ENCODE peak calls at places on chromosomes 13 and 19, in nine cellular contexts. O is HS-27A, Y is EH, F is Panc1, I is amygdala, J is K562, V is myocyte, X is caudate nucleus, Q is EL. A is an unnamed sample.

GRCh38 chr13:91368676-91369425 is 21.4 kb downstream of the MIR17HG start:
- DNase-seq in V (peak; percentile 30), Q (no peak), O (no peak), I (no peak), Y (peak; percentile 36), X (peak; percentile 5), J (no peak), F (no peak), A (no peak)

GRCh38 chr19:18264428-18264827 is 9.8 kb downstream of the IQCN start:
- DNase-seq in O (no peak), J (no peak), I (no peak), X (no peak), F (no peak), Y (no peak), Q (no peak), V (no peak), A (no peak)

GRCh38 chr19:51796195-51796679 is 1.3 kb downstream of the FPR3 start:
- DNase-seq in I (no peak), O (no peak), V (no peak), X (no peak), J (peak; percentile 95), Y (no peak), Q (no peak), F (no peak), A (no peak)

GRCh38 chr13:33262554-33262953 is 23.0 kb downstream of the STARD13 start:
- DNase-seq in I (no peak), V (no peak), X (no peak), Q (no peak), J (no peak), Y (no peak), O (no peak), F (no peak), A (no peak)

GRCh38 chr13:100987993-100988392 is 313.4 kb upstream of the TMTC4 start:
- DNase-seq in X (peak; percentile 5), Y (peak; percentile 32), F (no peak), V (peak; percentile 52), J (no peak), Q (peak; percentile 6), O (no peak), I (peak; percentile 36), A (no peak)

GRCh38 chr19:33815410-33816340 is 19.0 kb downstream of the KCTD15 start:
- DNase-seq in J (peak; percentile 38), X (no peak), I (peak; percentile 32), O (no peak), F (no peak), V (no peak), Y (peak; percentile 56), Q (peak; percentile 32), A (no peak)

GRCh38 chr13:110161112-110161897 is 145.7 kb downstream of the COL4A1 start:
- DNase-seq in X (no peak), I (no peak), V (no peak), Q (no peak), J (no peak), Y (no peak), O (no peak), F (no peak), A (no peak)

GRCh38 chr19:1063909-1064660 is 2.9 kb upstream of the ARHGAP45 start:
- DNase-seq in I (no peak), V (no peak), F (no peak), J (peak; percentile 42), X (no peak), Q (no peak), Y (no peak), O (no peak), A (no peak)

GRCh38 chr13:107461751-107462150 is 753.6 kb downstream of the LIG4 start:
- DNase-seq in O (no peak), V (no peak), F (no peak), X (no peak), Q (no peak), I (no peak), J (no peak), Y (no peak), A (no peak)

GRCh38 chr19:46391296-46392251 is 21.8 kb downstream of the CCDC8 start:
- DNase-seq in O (no peak), Q (no peak), V (no peak), J (no peak), I (no peak), X (no peak), Y (no peak), F (no peak), A (no peak)

GRCh38 chr19:4064551-4065260 is 2.0 kb downstream of the ZBTB7A start:
- DNase-seq in J (peak; percentile 65), I (peak; percentile 70), F (no peak), Q (peak; percentile 37), Y (peak; percentile 32), O (no peak), X (peak; percentile 45), V (peak; percentile 48), A (peak; percentile 57)

GRCh38 chr19:6030214-6030507 is 52.2 kb upstream of the RANBP3 start:
- DNase-seq in F (no peak), J (no peak), O (no peak), Q (peak; percentile 85), I (no peak), X (no peak), Y (peak; percentile 77), V (no peak), A (no peak)

GRCh38 chr13:36385471-36385870 is 39.3 kb upstream of the SPART start:
- DNase-seq in I (no peak), V (no peak), Q (no peak), J (no peak), F (no peak), Y (no peak), O (no peak), X (no peak), A (no peak)

GRCh38 chr13:80666782-80667537 is 326.0 kb upstream of the SPRY2 start:
- DNase-seq in J (no peak), X (no peak), O (no peak), V (no peak), I (no peak), Q (no peak), F (no peak), Y (no peak), A (no peak)

GRCh38 chr13:113118328-113119021 is 4.1 kb upstream of the F10 start:
- DNase-seq in I (no peak), V (no peak), X (no peak), Y (no peak), Q (no peak), J (no peak), O (no peak), F (no peak), A (no peak)

GRCh38 chr13:100392709-100393630 is 195.6 kb downstream of the GGACT start:
- DNase-seq in X (no peak), J (peak; percentile 92), I (no peak), Y (peak; percentile 100), Q (peak; percentile 99), V (peak; percentile 94), O (peak; percentile 94), F (peak; percentile 94), A (peak; percentile 1)

GRCh38 chr13:28601581-28601980 is 57.3 kb upstream of the POMP start:
- DNase-seq in F (no peak), O (no peak), J (no peak), I (no peak), Q (no peak), X (no peak), V (no peak), Y (no peak), A (no peak)

GRCh38 chr19:33456845-33457220 is 64.8 kb downstream of the PEPD start:
- DNase-seq in Y (no peak), F (no peak), Q (no peak), V (no peak), J (no peak), X (no peak), I (no peak), O (no peak), A (no peak)

GRCh38 chr13:113930711-113931637 is 42.9 kb downstream of the C13orf46 start:
- DNase-seq in Q (no peak), O (no peak), V (peak; percentile 38), J (no peak), F (no peak), X (no peak), I (no peak), Y (no peak), A (peak; percentile 70)

GRCh38 chr13:100514788-100515409 is 73.7 kb downstream of the GGACT start:
- DNase-seq in Y (peak; percentile 78), Q (peak; percentile 70), O (peak; percentile 20), V (peak; percentile 80), I (peak; percentile 83), X (peak; percentile 59), F (peak; percentile 42), J (peak; percentile 74), A (peak; percentile 78)

GRCh38 chr19:45876411-45877197 is 9.3 kb downstream of the IRF2BP1 start:
- DNase-seq in I (no peak), V (no peak), F (no peak), X (no peak), Y (peak; percentile 41), J (peak; percentile 75), Q (no peak), O (no peak), A (no peak)

GRCh38 chr19:51749979-51750378 is 1.7 kb downstream of the FPR1 start:
- DNase-seq in J (no peak), F (no peak), Q (peak; percentile 30), X (no peak), I (no peak), O (no peak), V (peak; percentile 86), Y (no peak), A (no peak)

GRCh38 chr19:15260939-15261338 is 28.7 kb upstream of the EPHX3 start:
- DNase-seq in I (no peak), Q (no peak), X (no peak), O (no peak), F (no peak), V (peak; percentile 29), Y (peak; percentile 56), J (no peak), A (no peak)

GRCh38 chr19:41352609-41353465 is 885 bp downstream of the TGFB1 start:
- DNase-seq in V (peak; percentile 67), X (no peak), Y (peak; percentile 64), Q (peak; percentile 69), F (no peak), I (peak; percentile 46), O (peak; percentile 64), J (peak; percentile 81), A (peak; percentile 81)

GRCh38 chr19:19628499-19629134 is 597 bp upstream of the LPAR2 start:
- DNase-seq in F (no peak), Y (peak; percentile 46), O (no peak), I (no peak), Q (peak; percentile 64), X (no peak), V (no peak), J (no peak), A (peak; percentile 34)

GRCh38 chr19:1232231-1232637 is 5.6 kb downstream of the CBARP start:
- DNase-seq in Q (no peak), V (no peak), Y (no peak), I (no peak), F (no peak), X (no peak), J (no peak), O (no peak), A (no peak)

GRCh38 chr19:58379276-58379675 is 1.6 kb downstream of the ZNF837 start:
- DNase-seq in O (no peak), V (no peak), Q (no peak), Y (no peak), F (no peak), J (no peak), X (no peak), I (no peak), A (no peak)

GRCh38 chr19:37979547-37980082 is 72.6 kb downstream of the SIPA1L3 start:
- DNase-seq in F (no peak), J (no peak), Q (no peak), I (no peak), O (no peak), Y (no peak), X (no peak), V (no peak), A (no peak)

GRCh38 chr19:44025217-44025936 is at the start of gene ZNF222:
- DNase-seq in X (peak; percentile 79), F (peak; percentile 43), Q (peak; percentile 91), Y (peak; percentile 91), I (peak; percentile 89), O (peak; percentile 77), V (peak; percentile 92), J (peak; percentile 92), A (peak; percentile 67)

GRCh38 chr13:113298001-113298945 is 1.2 kb downstream of the LAMP1 start:
- DNase-seq in Y (no peak), V (no peak), X (no peak), F (no peak), Q (no peak), J (peak; percentile 70), I (no peak), O (no peak), A (no peak)

GRCh38 chr19:52942371-52943133 is 19.3 kb upstream of the ZNF888 start:
- DNase-seq in Q (peak; percentile 91), V (peak; percentile 81), O (peak; percentile 62), X (peak; percentile 79), J (peak; percentile 95), F (no peak), I (peak; percentile 83), Y (peak; percentile 89), A (peak; percentile 96)